ENCODE peak calls at places on chromosomes 7 and 10, in five cellular contexts. I, R, M, B and D are unnamed samples.

GRCh38 chr10:31650010-31650409 is 278.6 kb downstream of the ARHGAP12 start:
- DNase-seq in I (peak), R (no peak), M (no peak), B (no peak), D (no peak)

GRCh38 chr7:134836447-134836846 is 57.0 kb downstream of the CALD1 start:
- DNase-seq in I (no peak), R (no peak), M (no peak), B (no peak), D (no peak)

GRCh38 chr10:72126184-72126871 is 38.0 kb upstream of the SPOCK2 start:
- DNase-seq in I (peak), R (peak), M (peak), B (no peak), D (no peak)

GRCh38 chr10:91474009-91474408 is 63.9 kb downstream of the HECTD2 start:
- DNase-seq in I (no peak), R (no peak), M (no peak), B (no peak), D (no peak)

GRCh38 chr7:123367508-123368122 is 166.8 kb downstream of the IQUB start:
- DNase-seq in I (no peak), R (peak), M (peak), B (no peak), D (no peak)

GRCh38 chr7:82007315-82007714 is 237.5 kb upstream of the HGF start:
- DNase-seq in I (no peak), R (no peak), M (no peak), B (no peak), D (no peak)

GRCh38 chr10:58328233-58328632 is 6.6 kb upstream of the UBE2D1 start:
- DNase-seq in I (no peak), R (no peak), M (no peak), B (no peak), D (no peak)

GRCh38 chr10:52883996-52884871 is 111.7 kb upstream of the MBL2 start:
- DNase-seq in I (peak), R (peak), M (peak), B (no peak), D (no peak)

GRCh38 chr10:33793793-33794192 is 459.3 kb upstream of the NRP1 start:
- DNase-seq in I (no peak), R (no peak), M (no peak), B (no peak), D (no peak)

GRCh38 chr10:122492006-122492405 is 30.7 kb downstream of the HTRA1 start:
- DNase-seq in I (no peak), R (no peak), M (no peak), B (peak), D (no peak)

GRCh38 chr10:101716891-101717659 is 22.1 kb upstream of the FBXW4 start:
- DNase-seq in I (no peak), R (no peak), M (no peak), B (no peak), D (no peak)

GRCh38 chr7:100546129-100546867 is 7.3 kb downstream of the AGFG2 start:
- DNase-seq in I (no peak), R (no peak), M (no peak), B (no peak), D (no peak)

GRCh38 chr7:36851382-36851781 is 127.1 kb upstream of the AOAH start:
- DNase-seq in I (no peak), R (no peak), M (no peak), B (no peak), D (no peak)

GRCh38 chr7:93463764-93464163 is 110.8 kb downstream of the CALCR start:
- DNase-seq in I (no peak), R (no peak), M (no peak), B (no peak), D (no peak)

DNA sequence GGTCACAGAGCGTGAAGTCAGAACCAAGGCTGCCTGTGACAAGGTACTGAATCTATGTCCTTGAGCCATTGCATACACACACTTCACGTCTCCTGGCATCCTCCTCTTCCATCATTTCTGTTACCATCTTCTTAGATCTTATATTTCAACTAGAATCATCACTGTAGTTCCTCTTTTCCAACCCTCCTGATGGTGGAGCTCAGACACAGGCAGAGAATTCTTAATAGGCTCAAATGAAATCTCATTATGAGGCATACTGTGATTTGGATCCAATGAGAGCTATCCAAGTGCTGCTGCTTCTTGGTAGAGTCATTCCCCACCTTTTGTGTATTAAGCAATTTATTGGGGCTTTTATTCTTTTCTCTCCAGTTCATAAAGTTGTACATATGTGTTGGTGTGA is 113.2 kb downstream of the CALCR start:
- DNase-seq in I (no peak), R (no peak), M (no peak), B (no peak), D (no peak)
- TF ChIP-seq CTCF in I (no peak), R (peak), M (no peak), B (no peak), D (peak)

DNA sequence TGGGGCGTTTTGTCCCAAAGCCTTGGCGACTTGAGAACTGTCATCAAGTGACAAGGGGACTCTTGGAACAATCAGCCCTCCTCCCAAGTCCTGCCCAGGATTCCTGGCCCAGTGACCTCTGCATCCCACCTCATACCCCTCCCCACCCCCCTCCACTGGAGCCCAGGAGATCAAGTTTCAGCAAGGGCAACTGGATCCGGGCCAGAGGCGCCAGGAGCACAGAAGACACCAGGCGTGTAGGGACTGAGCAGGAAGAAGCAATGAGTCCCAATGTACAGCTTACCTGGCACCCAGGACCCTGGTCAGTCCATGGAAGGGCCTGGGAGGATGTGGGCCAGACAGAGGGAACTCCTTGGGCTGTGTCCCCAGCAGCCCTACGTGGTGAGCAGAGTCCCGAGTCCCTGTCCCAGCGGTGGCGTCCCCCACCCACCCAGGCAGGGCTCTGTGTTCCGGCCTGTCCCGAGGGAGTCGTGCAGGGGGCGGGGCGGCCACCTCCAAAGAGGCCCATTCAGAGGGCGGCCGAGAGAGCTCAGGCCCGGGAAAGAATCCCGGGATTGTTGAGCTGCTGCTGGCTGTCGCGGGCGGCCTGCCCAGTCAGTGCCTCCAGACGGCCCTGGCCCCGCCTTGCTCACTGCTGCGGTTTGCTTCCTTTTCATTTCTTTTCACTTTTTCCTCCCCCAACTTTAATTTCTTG is 254.1 kb downstream of the TNS3 start:
- DNase-seq in I (no peak), R (no peak), M (peak), B (peak), D (no peak)
- TF ChIP-seq CTCF in I (no peak), R (no peak), M (no peak), B (no peak), D (no peak)

DNA sequence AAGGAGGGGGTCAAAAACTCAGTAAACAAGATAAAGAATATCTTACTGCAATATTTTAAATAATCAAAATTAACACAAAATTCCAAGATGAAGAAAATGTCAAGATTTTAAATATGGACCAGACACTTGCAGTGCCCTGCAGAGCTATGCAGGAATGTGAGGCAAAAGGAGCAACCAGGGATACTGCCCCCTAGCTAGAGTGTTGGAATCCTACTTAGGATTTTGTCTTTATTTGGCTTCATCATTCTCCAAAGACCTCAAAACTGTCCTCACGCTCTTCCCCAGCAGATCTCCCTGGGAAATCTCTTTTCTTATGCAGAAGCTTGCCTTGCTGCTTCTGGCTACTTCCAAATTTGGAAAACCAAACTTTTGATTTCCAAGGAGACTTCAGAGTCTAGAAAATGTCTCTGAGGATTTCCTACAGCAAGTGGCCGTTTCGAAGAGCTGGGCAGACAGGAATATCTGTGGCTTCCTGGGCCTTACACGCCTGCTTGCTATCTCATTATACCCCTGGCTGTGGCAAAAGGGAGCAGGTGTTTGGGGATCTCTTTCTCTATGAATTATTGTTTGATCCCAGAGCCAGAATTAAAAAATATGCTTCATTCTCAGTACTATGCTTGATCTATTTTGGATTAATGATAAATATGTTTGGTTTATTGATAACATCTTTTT is 232.2 kb upstream of the BMPER start:
- DNase-seq in I (no peak), R (no peak), M (no peak), B (no peak), D (no peak)
- TF ChIP-seq CTCF in I (no peak), R (peak), M (no peak), B (no peak), D (peak)

GRCh38 chr7:30692882-30693281 is 10.6 kb upstream of the CRHR2 start:
- DNase-seq in I (no peak), R (no peak), M (no peak), B (no peak), D (peak)

GRCh38 chr7:30697716-30698460 is 15.6 kb upstream of the CRHR2 start:
- DNase-seq in I (no peak), R (no peak), M (no peak), B (no peak), D (peak)

GRCh38 chr7:30692438-30692837 is 10.2 kb upstream of the CRHR2 start:
- DNase-seq in I (no peak), R (no peak), M (no peak), B (no peak), D (no peak)

GRCh38 chr7:30694774-30695721 is 12.8 kb upstream of the CRHR2 start:
- DNase-seq in I (no peak), R (no peak), M (no peak), B (no peak), D (peak)

DNA sequence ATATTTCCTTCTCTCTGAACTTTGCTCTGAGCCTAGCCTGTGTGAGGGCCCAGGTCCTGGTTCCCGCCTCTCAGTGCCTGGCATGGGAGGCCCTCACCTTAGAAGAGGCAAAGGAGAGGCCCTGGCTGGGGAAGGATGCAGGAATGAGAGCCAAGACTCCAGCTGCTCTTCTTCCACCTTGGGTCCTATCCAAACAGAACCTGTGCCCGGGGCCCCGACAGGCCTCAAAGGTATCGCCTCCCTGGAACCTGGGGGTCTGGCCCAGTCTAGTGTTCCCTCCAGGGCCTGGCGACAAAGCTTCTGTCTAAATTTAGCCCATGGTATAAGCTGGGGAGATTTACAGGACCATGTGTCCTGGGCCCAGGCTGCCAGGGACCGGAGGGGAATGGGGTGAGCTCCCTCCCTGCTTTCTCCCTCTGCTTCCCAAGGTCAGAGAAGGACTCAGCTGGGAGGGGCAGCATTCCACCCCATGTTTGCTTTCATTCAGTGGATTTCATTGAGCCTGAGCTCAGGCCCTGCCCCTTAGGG is 12.0 kb upstream of the CRHR2 start:
- DNase-seq in I (no peak), R (no peak), M (peak), B (no peak), D (peak)
- TF ChIP-seq CTCF in I (no peak), R (no peak), M (no peak), B (no peak), D (no peak)

DNA sequence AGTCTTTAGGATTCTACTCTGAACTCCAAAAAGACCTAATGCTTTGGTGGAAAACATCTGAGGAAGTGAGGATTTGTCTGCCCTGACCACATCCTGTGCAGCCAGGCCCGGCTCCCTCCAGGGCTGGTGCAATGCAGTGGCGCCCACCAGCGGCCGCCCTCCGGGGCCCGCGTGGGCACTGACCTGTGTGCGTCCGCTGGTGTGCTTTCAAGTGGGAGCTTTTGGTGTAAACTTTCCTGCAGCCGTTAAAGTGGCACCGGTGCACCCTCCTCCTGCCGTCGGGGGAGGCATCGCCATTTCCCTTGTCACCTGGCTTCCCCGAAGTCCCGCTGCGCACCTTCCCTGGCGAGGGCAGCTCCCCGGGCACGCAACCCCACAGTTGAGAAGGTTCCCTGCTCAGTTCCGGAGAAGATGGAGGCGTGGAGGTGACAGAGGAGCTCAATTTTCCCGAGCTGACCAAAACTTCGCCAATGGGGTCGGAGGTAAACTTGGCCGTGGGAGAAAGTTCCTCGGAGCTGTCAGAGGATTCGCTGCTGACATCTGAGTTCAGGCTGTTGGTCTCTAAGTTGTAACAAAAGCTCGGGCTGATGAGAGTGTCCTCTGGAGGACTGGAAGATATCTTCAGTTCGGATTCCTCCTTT is 3.4 kb downstream of the KLF6 start:
- DNase-seq in I (no peak), R (no peak), M (no peak), B (peak), D (no peak)
- TF ChIP-seq CTCF in I (peak), R (no peak), M (peak), B (peak), D (peak)

GRCh38 chr7:116236020-116236630 is 25.8 kb downstream of the TES start:
- DNase-seq in I (no peak), R (no peak), M (peak), B (no peak), D (no peak)
- TF ChIP-seq CTCF in I (peak), R (peak), M (peak), B (peak), D (peak)

DNA sequence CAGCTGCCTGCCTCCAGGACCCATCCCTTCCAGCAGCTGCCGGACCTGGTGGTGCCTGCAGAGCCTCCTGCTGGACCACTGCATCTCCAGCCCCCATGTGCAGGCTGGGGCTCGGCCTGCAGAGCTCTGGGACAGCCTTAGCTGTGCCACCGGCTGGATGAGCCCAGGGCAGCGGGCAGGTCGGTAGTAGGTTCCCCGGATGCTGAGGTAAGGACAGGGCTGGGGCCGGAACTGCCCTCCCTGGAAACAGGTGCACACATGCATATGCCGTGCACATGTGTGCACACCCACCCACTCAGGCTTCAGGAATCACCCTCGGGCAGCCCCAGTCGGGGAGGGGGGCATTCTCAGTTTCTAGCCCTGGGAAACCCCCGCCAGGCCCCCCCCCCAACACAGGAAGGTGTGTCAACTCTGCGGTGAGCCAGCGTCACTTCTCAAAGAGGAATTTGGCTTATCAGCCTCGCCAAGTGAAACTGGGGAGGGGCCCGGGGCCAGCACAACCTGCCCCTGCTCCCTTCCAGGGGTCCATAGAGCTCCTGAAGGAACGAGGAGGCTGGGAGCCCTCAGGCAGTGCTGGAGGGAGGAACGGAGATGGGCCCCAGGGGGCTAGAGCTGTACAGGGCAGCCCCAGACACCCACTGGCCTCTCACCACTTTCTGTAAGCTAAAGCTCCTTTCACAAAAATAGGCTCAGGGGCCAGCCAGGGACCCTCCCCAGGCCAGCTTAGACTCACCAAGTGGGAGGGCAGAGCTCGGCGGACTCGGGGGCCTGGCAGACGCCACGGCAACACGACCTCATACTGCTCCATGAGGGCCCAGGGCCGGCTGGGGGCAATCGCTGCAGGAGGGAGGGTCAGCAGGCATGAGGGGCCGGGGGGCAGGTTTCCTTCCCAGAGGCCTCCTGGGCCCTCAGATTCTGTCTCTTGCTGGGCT is 1.7 kb downstream of the ADAM8 start:
- DNase-seq in I (no peak), R (no peak), M (peak), B (no peak), D (no peak)
- TF ChIP-seq CTCF in I (no peak), R (no peak), M (no peak), B (no peak), D (no peak)